ENCODE peak calls at places on chromosome 4, in ten cellular contexts. K is glomerular endothelial cell; C is skeletal muscle cell; B is GM13977; S is EL; Y is RKO; M is stimulated activated CD8-positive, alpha-beta memory T cell treated with anti-CD3 and anti-CD28 coated beads, Interleukin-7, amount 100 ng/mL, for 4 hours; I is lower leg skin; N is GM23338; F is dermis blood vessel endothelial cell. H is an unnamed sample.

GRCh38 chr4:53702334-53703266 is 111.3 kb upstream of the LNX1 start:
- DNase-seq in K (no peak), C (peak), B (peak), S (peak), Y (no peak), M (no peak), I (peak), N (peak), F (peak), H (no peak)

GRCh38 chr4:73734405-73735070 is 5.8 kb upstream of the CXCL8 start:
- DNase-seq in K (no peak), C (no peak), B (no peak), S (peak), Y (no peak), M (no peak), I (no peak), N (no peak), F (no peak), H (no peak)

GRCh38 chr4:16226816-16227461 is 668 bp upstream of the TAPT1 start:
- DNase-seq in K (no peak), C (no peak), B (peak), S (peak), Y (peak), M (peak), I (peak), N (peak), F (peak), H (no peak)

GRCh38 chr4:166838975-166839614 is 395.2 kb downstream of the SPOCK3 start:
- DNase-seq in K (no peak), C (no peak), B (peak), S (no peak), Y (no peak), M (no peak), I (no peak), N (no peak), F (no peak), H (no peak)

GRCh38 chr4:5545271-5545670 is 163.1 kb downstream of the EVC2 start:
- DNase-seq in K (no peak), C (no peak), B (no peak), S (no peak), Y (no peak), M (no peak), I (no peak), N (no peak), F (peak), H (no peak)

GRCh38 chr4:37661643-37662221 is 24.4 kb downstream of the RELL1 start:
- DNase-seq in K (no peak), C (peak), B (no peak), S (peak), Y (no peak), M (no peak), I (no peak), N (no peak), F (peak), H (no peak)

GRCh38 chr4:155578726-155579385 is 87.8 kb upstream of the GUCY1A1 start:
- DNase-seq in K (peak), C (no peak), B (no peak), S (peak), Y (no peak), M (no peak), I (no peak), N (no peak), F (no peak), H (no peak)

GRCh38 chr4:87058272-87059073 is 123.7 kb downstream of the AFF1 start:
- DNase-seq in K (no peak), C (no peak), B (peak), S (peak), Y (peak), M (peak), I (no peak), N (peak), F (no peak), H (no peak)

GRCh38 chr4:100042711-100043110 is 92.6 kb upstream of the H2AZ1 start:
- DNase-seq in K (no peak), C (no peak), B (no peak), S (no peak), Y (no peak), M (no peak), I (no peak), N (no peak), F (no peak), H (no peak)

GRCh38 chr4:118281611-118282442 is 71.0 kb downstream of the PRSS12 start:
- DNase-seq in K (no peak), C (no peak), B (no peak), S (peak), Y (no peak), M (no peak), I (no peak), N (no peak), F (no peak), H (peak)

GRCh38 chr4:48970471-48970921 is 15.6 kb upstream of the CWH43 start:
- DNase-seq in K (no peak), C (peak), B (no peak), S (peak), Y (peak), M (no peak), I (no peak), N (no peak), F (no peak), H (no peak)

GRCh38 chr4:28009541-28009940 is 1148.9 kb downstream of the STIM2 start:
- DNase-seq in K (no peak), C (no peak), B (no peak), S (no peak), Y (no peak), M (no peak), I (no peak), N (no peak), F (no peak), H (no peak)

GRCh38 chr4:111641813-111642579 is 503.3 kb upstream of the FAM241A start:
- DNase-seq in K (peak), C (peak), B (peak), S (peak), Y (peak), M (no peak), I (peak), N (peak), F (peak), H (peak)

GRCh38 chr4:8272472-8273428 is 3.2 kb downstream of the HTRA3 start:
- DNase-seq in K (no peak), C (no peak), B (no peak), S (no peak), Y (no peak), M (no peak), I (no peak), N (no peak), F (peak), H (peak)

GRCh38 chr4:169619518-169619957 is 840 bp upstream of the CLCN3 start:
- DNase-seq in K (peak), C (no peak), B (peak), S (peak), Y (peak), M (no peak), I (peak), N (peak), F (peak), H (peak)

GRCh38 chr4:110163327-110164070 is 34.9 kb downstream of the ELOVL6 start:
- DNase-seq in K (no peak), C (peak), B (no peak), S (peak), Y (peak), M (no peak), I (no peak), N (no peak), F (no peak), H (no peak)

GRCh38 chr4:90081432-90082195 is 45.6 kb upstream of the CCSER1 start:
- DNase-seq in K (no peak), C (no peak), B (no peak), S (no peak), Y (no peak), M (no peak), I (no peak), N (peak), F (no peak), H (no peak)

GRCh38 chr4:90025248-90025647 is 101.9 kb upstream of the CCSER1 start:
- DNase-seq in K (no peak), C (no peak), B (no peak), S (no peak), Y (peak), M (no peak), I (no peak), N (peak), F (peak), H (no peak)

GRCh38 chr4:65737672-65738071 is 67.4 kb upstream of the EPHA5 start:
- DNase-seq in K (no peak), C (no peak), B (no peak), S (no peak), Y (no peak), M (no peak), I (no peak), N (no peak), F (no peak), H (no peak)

GRCh38 chr4:36386691-36387090 is 105.3 kb downstream of the DTHD1 start:
- DNase-seq in K (no peak), C (no peak), B (no peak), S (no peak), Y (peak), M (no peak), I (no peak), N (no peak), F (no peak), H (no peak)

GRCh38 chr4:53908661-53909078 is 155.7 kb downstream of the CHIC2 start:
- DNase-seq in K (peak), C (peak), B (peak), S (peak), Y (peak), M (no peak), I (peak), N (peak), F (peak), H (no peak)

GRCh38 chr4:30511751-30512150 is 208.4 kb upstream of the PCDH7 start:
- DNase-seq in K (no peak), C (no peak), B (no peak), S (no peak), Y (no peak), M (no peak), I (no peak), N (no peak), F (no peak), H (no peak)

GRCh38 chr4:150089732-150090131 is 11.5 kb downstream of the DCLK2 start:
- DNase-seq in K (no peak), C (no peak), B (no peak), S (no peak), Y (peak), M (no peak), I (no peak), N (no peak), F (no peak), H (no peak)

GRCh38 chr4:38516194-38516593 is 147.8 kb upstream of the KLF3 start:
- DNase-seq in K (no peak), C (no peak), B (no peak), S (no peak), Y (no peak), M (no peak), I (no peak), N (no peak), F (no peak), H (no peak)

GRCh38 chr4:147192679-147193078 is 247.0 kb upstream of the TTC29 start:
- DNase-seq in K (no peak), C (no peak), B (no peak), S (no peak), Y (no peak), M (no peak), I (no peak), N (no peak), F (no peak), H (no peak)

GRCh38 chr4:156294577-156294976 is 340.9 kb upstream of the CTSO start:
- DNase-seq in K (no peak), C (peak), B (no peak), S (peak), Y (peak), M (no peak), I (no peak), N (peak), F (no peak), H (peak)

GRCh38 chr4:140163029-140163810 is 9.2 kb upstream of the MAML3 start:
- DNase-seq in K (no peak), C (peak), B (no peak), S (peak), Y (no peak), M (no peak), I (no peak), N (no peak), F (peak), H (no peak)

H was measured in HL-60.